ENCODE peak calls at places on chromosomes 11 and 22, in eight cellular contexts. B is ovary, D is tibial nerve, V is A549, I is IMR-90, E is HCT116, U is uterus, A is transverse colon. K is an unnamed sample.

GRCh38 chr11:57324886-57325734 is at the start of gene TNKS1BP1:
- DNase-seq in B (peak; percentile 98), D (peak; percentile 96), V (peak; percentile 97), I (peak; percentile 97), E (peak; percentile 86), U (peak; percentile 99), A (peak; percentile 99), K (peak; percentile 83)

GRCh38 chr11:60947666-60948065 is 4.3 kb downstream of the SLC15A3 start:
- DNase-seq in B (no peak), D (no peak), V (no peak), I (no peak), E (no peak), U (no peak), A (no peak), K (no peak)

GRCh38 chr11:34646431-34646830 is 25.5 kb downstream of the EHF start:
- DNase-seq in B (no peak), D (no peak), V (no peak), I (no peak), E (no peak), U (no peak), A (no peak), K (no peak)

GRCh38 chr22:32815943-32816342 is 14.4 kb downstream of the TIMP3 start:
- DNase-seq in B (no peak), D (no peak), V (no peak), I (no peak), E (no peak), U (no peak), A (no peak), K (no peak)

GRCh38 chr11:7549681-7550080 is 35.9 kb downstream of the PPFIBP2 start:
- DNase-seq in B (no peak), D (no peak), V (no peak), I (no peak), E (no peak), U (no peak), A (no peak), K (no peak)

GRCh38 chr11:77081976-77082836 is 15.4 kb downstream of the CAPN5 start:
- DNase-seq in B (no peak), D (no peak), V (no peak), I (no peak), E (no peak), U (peak; percentile 10), A (peak; percentile 20), K (no peak)

GRCh38 chr11:86228967-86229330 is 15.6 kb upstream of the EED start:
- DNase-seq in B (no peak), D (no peak), V (no peak), I (no peak), E (no peak), U (no peak), A (no peak), K (no peak)

GRCh38 chr11:1108246-1108900 is 33.7 kb downstream of the MUC2 start:
- DNase-seq in B (no peak), D (no peak), V (no peak), I (no peak), E (no peak), U (no peak), A (no peak), K (no peak)

GRCh38 chr22:37298748-37299495 is 16.6 kb downstream of the CYTH4 start:
- DNase-seq in B (no peak), D (no peak), V (no peak), I (no peak), E (no peak), U (no peak), A (peak; percentile 21), K (no peak)

GRCh38 chr22:37663521-37664140 is 5.1 kb downstream of the PDXP start:
- DNase-seq in B (no peak), D (no peak), V (no peak), I (peak; percentile 80), E (no peak), U (no peak), A (no peak), K (no peak)

GRCh38 chr11:11461473-11461872 is 108.4 kb upstream of the CSNK2A3 start:
- DNase-seq in B (no peak), D (no peak), V (no peak), I (no peak), E (no peak), U (no peak), A (no peak), K (no peak)

GRCh38 chr11:14373941-14374646 is 15.1 kb upstream of the RRAS2 start:
- DNase-seq in B (no peak), D (peak; percentile 28), V (peak; percentile 30), I (peak; percentile 75), E (no peak), U (no peak), A (no peak), K (no peak)

GRCh38 chr22:26942301-26942927 is 285.0 kb downstream of the MIAT start:
- DNase-seq in B (no peak), D (no peak), V (no peak), I (no peak), E (no peak), U (no peak), A (no peak), K (no peak)

GRCh38 chr22:36815558-36816337 is 1.1 kb downstream of the PVALB start:
- DNase-seq in B (no peak), D (no peak), V (no peak), I (no peak), E (no peak), U (no peak), A (no peak), K (no peak)

GRCh38 chr22:30695351-30695762 is 683 bp downstream of the OSBP2 start:
- DNase-seq in B (peak; percentile 40), D (no peak), V (no peak), I (no peak), E (no peak), U (peak; percentile 17), A (no peak), K (no peak)

GRCh38 chr22:49930596-49931412 is 12.4 kb downstream of the CRELD2 start:
- DNase-seq in B (no peak), D (peak; percentile 72), V (peak; percentile 77), I (peak; percentile 66), E (peak; percentile 78), U (no peak), A (peak; percentile 83), K (no peak)

GRCh38 chr11:17075506-17075905 is 2.0 kb downstream of the RPS13 start:
- DNase-seq in B (no peak), D (no peak), V (no peak), I (no peak), E (no peak), U (no peak), A (no peak), K (no peak)

GRCh38 chr11:17077520-17078401 is at the start of gene RPS13:
- DNase-seq in B (peak; percentile 97), D (peak; percentile 94), V (peak; percentile 99), I (peak; percentile 99), E (peak; percentile 98), U (peak; percentile 97), A (peak; percentile 97), K (peak; percentile 90)

GRCh38 chr11:17077240-17077519 is 287 bp downstream of the RPS13 start:
- DNase-seq in B (no peak), D (no peak), V (no peak), I (no peak), E (no peak), U (no peak), A (no peak), K (no peak)

GRCh38 chr11:17076517-17077239 is 789 bp downstream of the RPS13 start:
- DNase-seq in B (no peak), D (no peak), V (no peak), I (peak; percentile 2), E (no peak), U (no peak), A (no peak), K (no peak)

GRCh38 chr11:17073370-17074027 is 4.0 kb downstream of the RPS13 start:
- DNase-seq in B (no peak), D (no peak), V (no peak), I (no peak), E (no peak), U (no peak), A (no peak), K (no peak)
- TF ChIP-seq POLR2A in B (no peak), D (no peak), V (no peak), I (peak; percentile 57), E (no peak), U (no peak), A (no peak), K (no peak)

GRCh38 chr22:20430101-20430640 is 7.5 kb downstream of the SCARF2 start:
- DNase-seq in B (no peak), D (no peak), V (no peak), I (no peak), E (no peak), U (no peak), A (no peak), K (no peak)
- TF ChIP-seq CTCF in B (no peak), D (no peak), V (no peak), I (no peak), E (no peak), U (no peak), A (no peak), K (no peak)

GRCh38 chr11:123482225-123482624 is 52.2 kb downstream of the GRAMD1B start:
- DNase-seq in B (no peak), D (no peak), V (no peak), I (peak; percentile 55), E (no peak), U (no peak), A (no peak), K (no peak)

GRCh38 chr11:123479048-123479837 is 49.2 kb downstream of the GRAMD1B start:
- DNase-seq in B (no peak), D (no peak), V (no peak), I (no peak), E (no peak), U (no peak), A (no peak), K (no peak)

GRCh38 chr11:123481647-123482046 is 51.6 kb downstream of the GRAMD1B start:
- DNase-seq in B (no peak), D (no peak), V (no peak), I (no peak), E (no peak), U (no peak), A (no peak), K (no peak)

GRCh38 chr11:123478352-123478986 is 48.4 kb downstream of the GRAMD1B start:
- DNase-seq in B (peak; percentile 67), D (no peak), V (peak; percentile 80), I (peak; percentile 85), E (peak; percentile 77), U (peak; percentile 45), A (peak; percentile 42), K (no peak)

DNA sequence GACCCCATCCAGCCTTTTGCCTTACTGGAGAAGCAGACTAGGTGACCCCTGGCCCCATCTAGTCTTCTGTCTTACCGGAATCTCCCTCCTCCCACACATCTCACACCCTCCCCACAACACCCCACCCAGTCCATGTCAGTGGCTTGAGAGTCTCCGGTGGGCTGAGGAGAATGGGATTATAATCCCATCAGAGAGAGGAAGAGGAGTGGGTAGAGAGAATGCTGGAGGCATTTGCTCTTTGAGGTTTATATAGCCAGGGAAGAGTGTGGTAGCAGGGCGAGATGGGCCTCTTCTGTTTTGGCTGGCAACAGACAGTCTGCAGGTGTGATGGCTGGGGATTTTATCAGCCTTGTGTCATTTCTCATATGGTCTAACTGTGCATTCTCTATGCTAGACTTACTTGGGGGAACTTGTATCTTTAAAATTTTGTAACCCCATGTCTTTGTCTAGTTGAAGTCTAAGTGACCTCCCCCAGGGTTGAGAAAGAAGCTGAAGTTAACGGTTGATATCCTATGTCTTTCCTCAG is 50.3 kb downstream of the GRAMD1B start:
- DNase-seq in B (no peak), D (no peak), V (no peak), I (no peak), E (no peak), U (no peak), A (no peak), K (no peak)
- H3K4me1 ChIP-seq in B (no peaks in the 10 kb centered on the region), D (peaks cover 7% of the 10 kb centered on the region), V (peaks cover 62% of the 10 kb centered on the region), I (peaks cover 7% of the 10 kb centered on the region), E (peaks cover 26% of the 10 kb centered on the region), U (no peaks in the 10 kb centered on the region), A (no peaks in the 10 kb centered on the region), K (peaks cover 7% of the 10 kb centered on the region)

GRCh38 chr11:134585666-134586285 is 173.7 kb upstream of the B3GAT1 start:
- DNase-seq in B (no peak), D (no peak), V (no peak), I (no peak), E (no peak), U (no peak), A (no peak), K (no peak)
- TF ChIP-seq POLR2A in B (no peak), D (no peak), V (no peak), I (no peak), E (no peak), U (no peak), A (no peak), K (no peak)

K was measured in esophagus squamous epithelium.